ENCODE peak calls at places on chromosomes 3 and 15, in seven cellular contexts. L, X, R, S, H, F and U are unnamed samples.

GRCh38 chr3:153055779-153056178 is 106.2 kb upstream of the RAP2B start:
- DNase-seq in H (no peak), L (no peak), X (no peak), S (no peak), F (no peak), R (no peak), U (no peak)

GRCh38 chr15:78350058-78350457 is 9.9 kb downstream of the CRABP1 start:
- DNase-seq in F (no peak), S (no peak), L (no peak), H (no peak), X (no peak), R (no peak), U (no peak)

GRCh38 chr15:35481992-35482391 is 64.0 kb downstream of the DPH6 start:
- DNase-seq in F (peak), H (no peak), L (no peak), X (no peak), S (peak), R (peak), U (peak)

GRCh38 chr15:60829416-60829815 is 350.5 kb upstream of the ICE2 start:
- DNase-seq in R (no peak), S (no peak), X (no peak), H (no peak), F (peak), L (no peak), U (peak)

GRCh38 chr15:95076381-95076780 is 845.0 kb downstream of the MCTP2 start:
- DNase-seq in X (no peak), R (no peak), L (no peak), F (no peak), H (no peak), S (no peak), U (no peak)

GRCh38 chr15:39235084-39235795 is 345.6 kb upstream of the THBS1 start:
- DNase-seq in X (no peak), L (no peak), R (no peak), S (no peak), H (no peak), F (peak), U (peak)

GRCh38 chr15:77807115-77807514 is 174.4 kb upstream of the LINGO1 start:
- DNase-seq in S (no peak), L (no peak), H (no peak), R (no peak), X (no peak), F (no peak), U (no peak)

GRCh38 chr3:41508063-41508696 is 308.9 kb downstream of the CTNNB1 start:
- DNase-seq in H (no peak), F (peak), R (no peak), L (no peak), S (no peak), X (no peak), U (no peak)

GRCh38 chr15:29208352-29208751 is 61.3 kb downstream of the NSMCE3 start:
- DNase-seq in H (no peak), X (no peak), L (no peak), R (no peak), F (no peak), S (no peak), U (no peak)

GRCh38 chr3:31692714-31693113 is 160.0 kb downstream of the STT3B start:
- DNase-seq in S (no peak), H (no peak), L (no peak), X (no peak), F (no peak), R (no peak), U (no peak)
- TF ChIP-seq CTCF in S (no peak), H (no peak), L (no peak), X (no peak), F (no peak), R (no peak), U (no peak)

GRCh38 chr15:68412218-68412617 is 19.7 kb downstream of the ITGA11 start:
- DNase-seq in H (no peak), F (no peak), X (no peak), R (no peak), S (peak), L (no peak), U (no peak)

GRCh38 chr15:68411735-68412134 is 20.2 kb downstream of the ITGA11 start:
- DNase-seq in H (no peak), L (no peak), R (no peak), F (no peak), X (no peak), S (no peak), U (no peak)

GRCh38 chr15:68409736-68410370 is 22.1 kb downstream of the ITGA11 start:
- DNase-seq in X (no peak), R (no peak), H (no peak), L (no peak), F (no peak), S (peak), U (no peak)

GRCh38 chr15:68411276-68411675 is 20.7 kb downstream of the ITGA11 start:
- DNase-seq in H (no peak), S (peak), F (no peak), R (no peak), X (no peak), L (no peak), U (no peak)

GRCh38 chr15:68410466-68411200 is 21.3 kb downstream of the ITGA11 start:
- DNase-seq in L (no peak), X (no peak), R (no peak), F (no peak), S (peak), H (no peak), U (no peak)
- TF ChIP-seq CTCF in L (no peak), X (no peak), R (no peak), F (no peak), S (no peak), H (no peak), U (no peak)

GRCh38 chr3:57796261-57796660 is 40.2 kb downstream of the SLMAP start:
- DNase-seq in S (no peak), R (no peak), X (no peak), L (no peak), H (no peak), F (peak), U (no peak)
- TF ChIP-seq CTCF in S (no peak), R (no peak), X (no peak), L (no peak), H (no peak), F (no peak), U (no peak)

DNA sequence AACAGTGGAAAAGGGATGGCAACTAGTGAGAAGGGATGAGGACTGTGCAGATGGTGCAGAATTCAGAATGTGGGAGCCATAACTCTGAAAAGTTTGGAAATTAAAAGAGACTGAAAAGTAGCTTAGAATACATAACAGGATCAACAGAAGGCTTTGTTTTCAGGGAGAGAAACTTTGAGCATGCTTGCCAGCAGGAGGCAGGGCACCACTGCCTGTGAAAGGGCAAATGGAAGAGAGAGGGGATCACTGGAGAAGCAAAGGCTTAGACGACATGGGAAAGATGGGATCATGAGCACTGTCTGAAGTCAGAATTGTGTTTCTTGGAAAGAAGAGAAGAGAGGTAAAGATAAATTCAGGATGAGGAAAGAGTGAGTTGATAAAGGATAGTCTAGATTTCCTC is 99.6 kb downstream of the ABI3BP start:
- DNase-seq in F (peak), X (no peak), R (peak), S (no peak), L (peak), H (peak), U (peak)
- TF ChIP-seq CTCF in F (peak), X (no peak), R (peak), S (no peak), L (no peak), H (no peak), U (peak)